ENCODE peak calls at places on chromosomes 7 and 10, in nine cellular contexts. One of them, this sample, is unnamed.

GRCh38 chr7:45990276-45990675 is 69.2 kb upstream of the IGFBP3 start:
- DNase-seq in RPMI7951: no peak
- DNase-seq in tibial artery: no peak
- DNase-seq in nephron progenitor cell: no peak
- DNase-seq in AG10803: no peak
- DNase-seq in HCEC 1CT: no peak
- DNase-seq in activated naive CD4-positive, alpha-beta T cell treated with anti-CD3 and anti-CD28 coated beads for 36 hours: no peak
- DNase-seq in AG04450: no peak
- DNase-seq in right atrium auricular region: no peak
- DNase-seq in this sample: no peak

GRCh38 chr7:159140170-159140910 is 4.3 kb downstream of the VIPR2 start:
- DNase-seq in RPMI7951: no peak
- DNase-seq in tibial artery: no peak
- DNase-seq in nephron progenitor cell: no peak
- DNase-seq in AG10803: no peak
- DNase-seq in HCEC 1CT: no peak
- DNase-seq in activated naive CD4-positive, alpha-beta T cell treated with anti-CD3 and anti-CD28 coated beads for 36 hours: no peak
- DNase-seq in AG04450: no peak
- DNase-seq in right atrium auricular region: peak; percentile 43
- DNase-seq in this sample: no peak

GRCh38 chr10:6833458-6834011 is 253.5 kb upstream of the PRKCQ start:
- DNase-seq in RPMI7951: no peak
- DNase-seq in tibial artery: no peak
- DNase-seq in nephron progenitor cell: no peak
- DNase-seq in AG10803: no peak
- DNase-seq in HCEC 1CT: no peak
- DNase-seq in activated naive CD4-positive, alpha-beta T cell treated with anti-CD3 and anti-CD28 coated beads for 36 hours: no peak
- DNase-seq in AG04450: no peak
- DNase-seq in right atrium auricular region: no peak
- DNase-seq in this sample: no peak

GRCh38 chr10:44984671-44985101 is 6.1 kb upstream of the DEPP1 start:
- DNase-seq in RPMI7951: no peak
- DNase-seq in tibial artery: peak; percentile 19
- DNase-seq in nephron progenitor cell: no peak
- DNase-seq in AG10803: no peak
- DNase-seq in HCEC 1CT: no peak
- DNase-seq in activated naive CD4-positive, alpha-beta T cell treated with anti-CD3 and anti-CD28 coated beads for 36 hours: no peak
- DNase-seq in AG04450: no peak
- DNase-seq in right atrium auricular region: peak; percentile 53
- DNase-seq in this sample: no peak

GRCh38 chr10:43997330-43997729 is 348.6 kb upstream of the ZNF32 start:
- DNase-seq in RPMI7951: no peak
- DNase-seq in tibial artery: no peak
- DNase-seq in nephron progenitor cell: no peak
- DNase-seq in AG10803: no peak
- DNase-seq in HCEC 1CT: no peak
- DNase-seq in activated naive CD4-positive, alpha-beta T cell treated with anti-CD3 and anti-CD28 coated beads for 36 hours: no peak
- DNase-seq in AG04450: no peak
- DNase-seq in right atrium auricular region: no peak
- DNase-seq in this sample: no peak

GRCh38 chr10:12707461-12708185 is 293.9 kb downstream of the CCDC3 start:
- DNase-seq in RPMI7951: peak; percentile 65
- DNase-seq in tibial artery: peak; percentile 41
- DNase-seq in nephron progenitor cell: peak; percentile 55
- DNase-seq in AG10803: peak; percentile 89
- DNase-seq in HCEC 1CT: peak; percentile 97
- DNase-seq in activated naive CD4-positive, alpha-beta T cell treated with anti-CD3 and anti-CD28 coated beads for 36 hours: peak; percentile 60
- DNase-seq in AG04450: peak; percentile 91
- DNase-seq in right atrium auricular region: peak; percentile 58
- DNase-seq in this sample: peak; percentile 54

GRCh38 chr10:3046941-3047621 is 20.3 kb upstream of the PFKP start:
- DNase-seq in RPMI7951: no peak
- DNase-seq in tibial artery: no peak
- DNase-seq in nephron progenitor cell: no peak
- DNase-seq in AG10803: peak; percentile 64
- DNase-seq in HCEC 1CT: no peak
- DNase-seq in activated naive CD4-positive, alpha-beta T cell treated with anti-CD3 and anti-CD28 coated beads for 36 hours: no peak
- DNase-seq in AG04450: no peak
- DNase-seq in right atrium auricular region: no peak
- DNase-seq in this sample: no peak

GRCh38 chr10:114259825-114260224 is 20.8 kb downstream of the VWA2 start:
- DNase-seq in RPMI7951: peak; percentile 72
- DNase-seq in tibial artery: peak; percentile 52
- DNase-seq in nephron progenitor cell: no peak
- DNase-seq in AG10803: peak; percentile 86
- DNase-seq in HCEC 1CT: no peak
- DNase-seq in activated naive CD4-positive, alpha-beta T cell treated with anti-CD3 and anti-CD28 coated beads for 36 hours: no peak
- DNase-seq in AG04450: no peak
- DNase-seq in right atrium auricular region: peak; percentile 69
- DNase-seq in this sample: peak; percentile 88

GRCh38 chr10:102832987-102833386 is 4.2 kb downstream of the CYP17A1 start:
- DNase-seq in RPMI7951: no peak
- DNase-seq in tibial artery: no peak
- DNase-seq in nephron progenitor cell: no peak
- DNase-seq in AG10803: peak; percentile 59
- DNase-seq in HCEC 1CT: no peak
- DNase-seq in activated naive CD4-positive, alpha-beta T cell treated with anti-CD3 and anti-CD28 coated beads for 36 hours: no peak
- DNase-seq in AG04450: no peak
- DNase-seq in right atrium auricular region: no peak
- DNase-seq in this sample: peak; percentile 54

GRCh38 chr7:112448891-112449290 is 1.4 kb upstream of the IFRD1 start:
- DNase-seq in RPMI7951: no peak
- DNase-seq in tibial artery: no peak
- DNase-seq in nephron progenitor cell: no peak
- DNase-seq in AG10803: no peak
- DNase-seq in HCEC 1CT: no peak
- DNase-seq in activated naive CD4-positive, alpha-beta T cell treated with anti-CD3 and anti-CD28 coated beads for 36 hours: no peak
- DNase-seq in AG04450: no peak
- DNase-seq in right atrium auricular region: no peak
- DNase-seq in this sample: no peak

GRCh38 chr10:18079665-18080295 is 60.4 kb upstream of the CACNB2 start:
- DNase-seq in RPMI7951: no peak
- DNase-seq in tibial artery: no peak
- DNase-seq in nephron progenitor cell: no peak
- DNase-seq in AG10803: peak; percentile 13
- DNase-seq in HCEC 1CT: peak; percentile 65
- DNase-seq in activated naive CD4-positive, alpha-beta T cell treated with anti-CD3 and anti-CD28 coated beads for 36 hours: no peak
- DNase-seq in AG04450: peak; percentile 24
- DNase-seq in right atrium auricular region: no peak
- DNase-seq in this sample: peak; percentile 44

GRCh38 chr10:88156341-88156740 is 292.9 kb downstream of the PTEN start:
- DNase-seq in RPMI7951: peak; percentile 86
- DNase-seq in tibial artery: no peak
- DNase-seq in nephron progenitor cell: no peak
- DNase-seq in AG10803: peak; percentile 68
- DNase-seq in HCEC 1CT: peak; percentile 92
- DNase-seq in activated naive CD4-positive, alpha-beta T cell treated with anti-CD3 and anti-CD28 coated beads for 36 hours: no peak
- DNase-seq in AG04450: peak; percentile 53
- DNase-seq in right atrium auricular region: no peak
- DNase-seq in this sample: peak; percentile 26

GRCh38 chr10:11663763-11664555 is 52.5 kb upstream of the USP6NL start:
- DNase-seq in RPMI7951: no peak
- DNase-seq in tibial artery: no peak
- DNase-seq in nephron progenitor cell: no peak
- DNase-seq in AG10803: no peak
- DNase-seq in HCEC 1CT: no peak
- DNase-seq in activated naive CD4-positive, alpha-beta T cell treated with anti-CD3 and anti-CD28 coated beads for 36 hours: no peak
- DNase-seq in AG04450: no peak
- DNase-seq in right atrium auricular region: no peak
- DNase-seq in this sample: no peak

GRCh38 chr10:114311023-114311422 is 72.0 kb downstream of the VWA2 start:
- DNase-seq in RPMI7951: no peak
- DNase-seq in tibial artery: no peak
- DNase-seq in nephron progenitor cell: no peak
- DNase-seq in AG10803: no peak
- DNase-seq in HCEC 1CT: no peak
- DNase-seq in activated naive CD4-positive, alpha-beta T cell treated with anti-CD3 and anti-CD28 coated beads for 36 hours: no peak
- DNase-seq in AG04450: no peak
- DNase-seq in right atrium auricular region: no peak
- DNase-seq in this sample: no peak

GRCh38 chr7:2100278-2101205 is 132.2 kb downstream of the MAD1L1 start:
- DNase-seq in RPMI7951: no peak
- DNase-seq in tibial artery: no peak
- DNase-seq in nephron progenitor cell: no peak
- DNase-seq in AG10803: no peak
- DNase-seq in HCEC 1CT: no peak
- DNase-seq in activated naive CD4-positive, alpha-beta T cell treated with anti-CD3 and anti-CD28 coated beads for 36 hours: peak; percentile 71
- DNase-seq in AG04450: no peak
- DNase-seq in right atrium auricular region: no peak
- DNase-seq in this sample: no peak

GRCh38 chr10:11154809-11155208 is 137.1 kb downstream of the CELF2 start:
- DNase-seq in RPMI7951: no peak
- DNase-seq in tibial artery: no peak
- DNase-seq in nephron progenitor cell: no peak
- DNase-seq in AG10803: no peak
- DNase-seq in HCEC 1CT: no peak
- DNase-seq in activated naive CD4-positive, alpha-beta T cell treated with anti-CD3 and anti-CD28 coated beads for 36 hours: no peak
- DNase-seq in AG04450: no peak
- DNase-seq in right atrium auricular region: no peak
- DNase-seq in this sample: peak; percentile 8

GRCh38 chr7:97421307-97421905 is 303.9 kb downstream of the SDHAF3 start:
- DNase-seq in RPMI7951: no peak
- DNase-seq in tibial artery: no peak
- DNase-seq in nephron progenitor cell: no peak
- DNase-seq in AG10803: no peak
- DNase-seq in HCEC 1CT: no peak
- DNase-seq in activated naive CD4-positive, alpha-beta T cell treated with anti-CD3 and anti-CD28 coated beads for 36 hours: no peak
- DNase-seq in AG04450: no peak
- DNase-seq in right atrium auricular region: no peak
- DNase-seq in this sample: no peak

GRCh38 chr7:65722361-65722792 is 150.5 kb upstream of the VKORC1L1 start:
- DNase-seq in RPMI7951: peak; percentile 17
- DNase-seq in tibial artery: no peak
- DNase-seq in nephron progenitor cell: peak; percentile 62
- DNase-seq in AG10803: peak; percentile 12
- DNase-seq in HCEC 1CT: peak; percentile 9
- DNase-seq in activated naive CD4-positive, alpha-beta T cell treated with anti-CD3 and anti-CD28 coated beads for 36 hours: peak; percentile 78
- DNase-seq in AG04450: no peak
- DNase-seq in right atrium auricular region: peak; percentile 61
- DNase-seq in this sample: peak; percentile 27

GRCh38 chr10:102287538-102287937 is 42.2 kb downstream of the GBF1 start:
- DNase-seq in RPMI7951: no peak
- DNase-seq in tibial artery: no peak
- DNase-seq in nephron progenitor cell: no peak
- DNase-seq in AG10803: no peak
- DNase-seq in HCEC 1CT: no peak
- DNase-seq in activated naive CD4-positive, alpha-beta T cell treated with anti-CD3 and anti-CD28 coated beads for 36 hours: no peak
- DNase-seq in AG04450: no peak
- DNase-seq in right atrium auricular region: no peak
- DNase-seq in this sample: no peak